ENCODE peak calls at places on chromosome 5, in five cellular contexts. R is AG04450, B is GM06990, W is NCI-H460, F is caudate nucleus. Q is an unnamed sample.

GRCh38 chr5:14112998-14113652 is 30.0 kb upstream of the TRIO start:
- DNase-seq in F (no peak), B (no peak), R (no peak), W (no peak), Q (no peak)

GRCh38 chr5:137263319-137263718 is 235.8 kb downstream of the SPOCK1 start:
- DNase-seq in B (no peak), W (no peak), F (no peak), R (no peak), Q (no peak)

GRCh38 chr5:78467744-78468357 is 107.4 kb downstream of the SCAMP1 start:
- DNase-seq in F (no peak), B (no peak), W (peak; percentile 21), R (peak; percentile 18), Q (peak; percentile 46)

GRCh38 chr5:76701298-76701697 is 14.6 kb upstream of the F2R start:
- DNase-seq in F (no peak), R (peak; percentile 24), W (peak; percentile 67), B (no peak), Q (peak; percentile 89)

GRCh38 chr5:175692996-175693700 is 35.3 kb downstream of the HRH2 start:
- DNase-seq in R (no peak), B (no peak), W (no peak), F (peak; percentile 26), Q (no peak)

GRCh38 chr5:127040779-127041520 is 10.6 kb upstream of the MARCHF3 start:
- DNase-seq in F (no peak), R (no peak), B (no peak), W (no peak), Q (peak; percentile 82)

GRCh38 chr5:150644058-150644457 is 3.6 kb downstream of the SYNPO start:
- DNase-seq in B (no peak), W (no peak), F (no peak), R (no peak), Q (no peak)

GRCh38 chr5:149228610-149229297 is 42.9 kb upstream of the AFAP1L1 start:
- DNase-seq in W (peak; percentile 69), R (peak; percentile 82), F (peak; percentile 14), B (no peak), Q (peak; percentile 90)

GRCh38 chr5:77168187-77168883 is 42.1 kb upstream of the PDE8B start:
- DNase-seq in R (no peak), F (peak; percentile 73), B (no peak), W (peak; percentile 72), Q (no peak)

GRCh38 chr5:59066367-59067163 is 483.7 kb downstream of the RAB3C start:
- DNase-seq in F (no peak), W (no peak), R (no peak), B (no peak), Q (no peak)

GRCh38 chr5:111734013-111734412 is 23.0 kb downstream of the NREP start:
- DNase-seq in R (no peak), F (peak; percentile 55), W (no peak), B (no peak), Q (no peak)

GRCh38 chr5:58069846-58070245 is 390.0 kb downstream of the PLK2 start:
- DNase-seq in W (peak; percentile 91), B (no peak), R (no peak), F (no peak), Q (no peak)

GRCh38 chr5:141878186-141878770 is at the start of gene PCDH1:
- DNase-seq in B (no peak), W (peak; percentile 29), R (no peak), F (no peak), Q (peak; percentile 70)

GRCh38 chr5:749101-749670 is 35.3 kb downstream of the ZDHHC11B start:
- DNase-seq in W (no peak), B (no peak), F (no peak), R (no peak), Q (no peak)

Q was measured in RWPE1.